ENCODE peak calls at places on chromosomes 3 and 15, in seven cellular contexts. G, M, Q, F, V, A and Y are unnamed samples.

GRCh38 chr3:184568918-184569829 is 7.6 kb downstream of the EPHB3 start:
- DNase-seq in F (peak; percentile 89), V (peak; percentile 85), M (peak; percentile 87), A (no peak), G (peak; percentile 93), Q (peak; percentile 80), Y (peak; percentile 90)

GRCh38 chr3:184448321-184449160 is 68.7 kb downstream of the CHRD start:
- DNase-seq in M (no peak), G (no peak), F (no peak), V (no peak), Q (no peak), A (peak; percentile 13), Y (no peak)

GRCh38 chr3:172142074-172143059 is 103.0 kb downstream of the FNDC3B start:
- DNase-seq in A (no peak), F (no peak), G (no peak), V (no peak), Q (no peak), M (no peak), Y (no peak)

GRCh38 chr3:14812196-14812785 is 6.5 kb upstream of the FGD5 start:
- DNase-seq in M (no peak), A (no peak), Q (no peak), V (no peak), G (no peak), F (no peak), Y (no peak)

GRCh38 chr15:92429378-92430066 is 35.8 kb downstream of the ST8SIA2 start:
- DNase-seq in Q (no peak), A (peak; percentile 72), V (peak; percentile 61), G (no peak), F (no peak), M (no peak), Y (no peak)

GRCh38 chr15:54131410-54131809 is 153.2 kb downstream of the UNC13C start:
- DNase-seq in Q (no peak), A (no peak), G (no peak), V (no peak), M (no peak), F (no peak), Y (no peak)

GRCh38 chr15:35750051-35750450 is 204.1 kb upstream of the DPH6 start:
- DNase-seq in V (no peak), M (no peak), A (no peak), G (no peak), F (no peak), Q (no peak), Y (no peak)

GRCh38 chr15:78024141-78024567 is 53.4 kb downstream of the TBC1D2B start:
- DNase-seq in V (no peak), A (no peak), F (peak; percentile 78), M (peak; percentile 55), G (peak; percentile 88), Q (peak; percentile 41), Y (peak; percentile 83)

GRCh38 chr3:126135398-126136076 is 44.8 kb downstream of the ALDH1L1 start:
- DNase-seq in A (no peak), F (peak; percentile 52), G (peak; percentile 36), M (no peak), Q (peak; percentile 4), V (no peak), Y (peak; percentile 65)

GRCh38 chr3:182959474-182960350 is 20.6 kb downstream of the DCUN1D1 start:
- DNase-seq in M (no peak), A (no peak), G (no peak), F (no peak), V (no peak), Q (no peak), Y (no peak)

GRCh38 chr3:71690222-71690821 is 34.9 kb downstream of the EIF4E3 start:
- DNase-seq in A (no peak), F (no peak), Q (no peak), G (peak; percentile 50), M (no peak), V (peak; percentile 63), Y (no peak)

GRCh38 chr3:82567029-82567600 is 805.7 kb upstream of the GBE1 start:
- DNase-seq in A (no peak), F (no peak), Q (no peak), G (no peak), V (no peak), M (no peak), Y (no peak)

GRCh38 chr3:171323934-171324535 is 136.2 kb downstream of the TNIK start:
- DNase-seq in A (no peak), F (no peak), V (no peak), G (no peak), Q (peak; percentile 66), M (no peak), Y (no peak)

GRCh38 chr15:84598250-84598649 is 2.6 kb upstream of the ZSCAN2 start:
- DNase-seq in F (no peak), V (peak; percentile 44), G (no peak), A (no peak), Q (no peak), M (peak; percentile 16), Y (no peak)

GRCh38 chr3:126481808-126482502 is 6.3 kb upstream of the ZXDC start:
- DNase-seq in Q (peak; percentile 15), A (no peak), V (no peak), F (no peak), M (peak; percentile 25), G (no peak), Y (no peak)

GRCh38 chr15:66661432-66662096 is 40.5 kb upstream of the SMAD6 start:
- DNase-seq in M (no peak), F (peak; percentile 73), A (no peak), V (no peak), G (no peak), Q (no peak), Y (no peak)

GRCh38 chr15:32877620-32878019 is 159.8 kb downstream of the GREM1 start:
- DNase-seq in V (no peak), A (no peak), Q (no peak), G (no peak), F (no peak), M (no peak), Y (no peak)

GRCh38 chr3:94162700-94163099 is 99.8 kb downstream of the NSUN3 start:
- DNase-seq in A (peak; percentile 33), V (peak; percentile 5), M (no peak), G (no peak), Q (no peak), F (no peak), Y (no peak)

GRCh38 chr15:90159213-90159612 is 41.9 kb upstream of the SEMA4B start:
- DNase-seq in A (no peak), Q (no peak), F (no peak), G (no peak), V (no peak), M (no peak), Y (no peak)
- H3K27ac ChIP-seq in A (peak overlapping the region; percentile 94), Q (peak overlapping the region; percentile 90), F (no peak overlapping the region), G (no peak overlapping the region), V (no peak overlapping the region), M (peak overlapping the region; percentile 91), Y (no peak overlapping the region)

DNA sequence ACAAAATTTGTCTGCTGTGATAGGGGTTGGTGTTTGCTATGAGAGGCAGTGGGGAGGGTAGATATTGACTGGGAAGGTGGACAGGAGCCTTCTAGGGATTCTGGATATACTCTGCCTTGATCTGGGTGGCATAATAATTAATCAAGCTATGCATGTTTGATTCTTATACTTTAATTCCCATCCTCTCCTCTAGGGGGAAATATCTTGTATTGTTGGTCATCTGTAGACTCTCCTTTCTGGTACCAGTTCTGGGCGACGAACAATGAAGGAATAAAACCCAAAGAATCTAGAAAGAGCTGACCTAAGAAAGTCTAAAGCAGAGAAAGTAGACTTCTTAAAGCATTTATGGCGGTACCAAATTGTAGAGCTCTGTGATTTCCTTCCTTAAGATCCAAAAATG is 198.2 kb upstream of the STRIT1 start:
- DNase-seq in Q (no peak), A (peak; percentile 5), G (no peak), F (no peak), V (no peak), M (no peak), Y (no peak)
- TF ChIP-seq CTCF in Q (no peak), A (no peak), G (no peak), F (no peak), V (no peak), M (no peak), Y (no peak)

DNA sequence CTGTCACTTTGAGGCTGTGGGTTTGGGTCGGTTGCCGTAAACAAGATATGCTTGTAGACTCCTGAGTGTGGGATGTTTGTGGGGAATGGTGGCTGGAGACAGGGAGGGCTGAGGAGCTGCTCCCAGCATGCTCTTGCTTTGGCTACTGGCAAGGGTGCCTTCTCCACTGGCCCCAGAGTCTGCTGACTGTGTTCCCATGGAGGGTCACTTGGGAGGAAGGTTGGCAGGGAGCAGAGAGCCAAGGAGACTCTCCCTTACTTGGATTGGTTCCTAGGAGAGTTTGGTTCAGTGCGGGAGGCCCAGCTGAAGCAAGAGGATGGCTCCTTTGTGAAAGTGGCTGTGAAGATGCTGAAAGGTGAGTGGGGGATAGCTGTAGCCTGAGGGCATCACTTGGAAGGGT is 11.8 kb downstream of the TYRO3 start:
- DNase-seq in A (no peak), F (no peak), G (no peak), V (no peak), Q (no peak), M (no peak), Y (no peak)
- H3K27ac ChIP-seq in A (no peak overlapping the region), F (no peak overlapping the region), G (peak overlapping the region; percentile 68), V (no peak overlapping the region), Q (no peak overlapping the region), M (no peak overlapping the region), Y (no peak overlapping the region)

DNA sequence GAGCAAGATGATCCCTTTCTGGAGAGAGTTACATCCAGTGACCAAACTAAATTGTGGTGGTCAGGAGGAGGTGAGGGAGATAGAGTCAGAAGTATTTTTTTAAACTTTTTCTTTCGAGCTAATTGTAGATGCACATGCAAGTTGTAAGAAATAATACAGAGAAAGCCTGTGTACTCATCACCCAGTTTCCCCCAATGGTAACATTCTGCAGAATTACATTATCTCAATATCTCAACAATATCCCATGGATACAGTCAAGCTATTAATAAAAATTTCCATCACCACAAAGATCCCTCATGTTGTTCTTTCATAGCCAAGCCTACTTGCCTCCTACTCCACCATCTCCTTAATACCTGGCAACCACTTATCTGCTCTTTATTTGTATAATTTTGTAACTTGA is 3.3 kb upstream of the TMEM45A start:
- DNase-seq in F (no peak), M (no peak), A (no peak), Q (no peak), V (no peak), G (no peak), Y (no peak)
- TF ChIP-seq CTCF in F (no peak), M (no peak), A (no peak), Q (no peak), V (no peak), G (no peak), Y (no peak)

GRCh38 chr3:87548271-87548670 is 271.9 kb upstream of the POU1F1 start:
- DNase-seq in G (no peak), V (no peak), F (no peak), M (no peak), Q (no peak), A (no peak), Y (no peak)

GRCh38 chr3:87549208-87549607 is 272.8 kb upstream of the POU1F1 start:
- DNase-seq in Q (no peak), F (no peak), M (no peak), V (no peak), G (no peak), A (no peak), Y (no peak)

GRCh38 chr3:87541711-87542110 is 265.3 kb upstream of the POU1F1 start:
- DNase-seq in M (no peak), G (no peak), Q (no peak), F (no peak), A (no peak), V (no peak), Y (no peak)

DNA sequence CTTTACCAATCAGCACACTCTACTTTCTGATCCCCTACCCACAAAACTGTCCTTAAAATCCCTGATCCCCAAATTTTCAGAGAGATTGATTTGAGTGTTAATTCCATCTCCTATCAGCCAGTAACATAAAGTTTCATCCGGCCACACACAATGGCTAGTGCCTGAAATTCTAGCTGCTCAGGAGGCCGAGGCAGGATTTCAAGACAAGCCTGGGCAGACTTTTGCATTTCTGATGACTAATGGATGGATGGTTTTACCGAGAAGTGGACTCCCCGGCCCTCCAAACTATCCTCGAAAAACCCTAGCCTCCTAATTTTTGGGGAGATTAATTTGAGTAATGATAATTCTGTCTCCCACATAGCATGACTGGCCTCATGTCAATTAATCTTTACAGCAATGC is 269.8 kb upstream of the POU1F1 start:
- DNase-seq in G (no peak), V (no peak), Q (no peak), A (no peak), F (no peak), M (no peak), Y (no peak)
- H3K27ac ChIP-seq in G (no peak overlapping the region), V (no peak overlapping the region), Q (no peak overlapping the region), A (no peak overlapping the region), F (no peak overlapping the region), M (no peak overlapping the region), Y (no peak overlapping the region)